ENCODE peak calls at places on chromosome 14, in ten cellular contexts. One of them, this sample, is unnamed.

GRCh38 chr14:99518441-99519346 is 37.5 kb downstream of the CCNK start:
- DNase-seq in PC-3: peak; percentile 77
- DNase-seq in H9: peak; percentile 83
- DNase-seq in endothelial cell of umbilical vein: peak; percentile 55
- DNase-seq in SK-N-SH: peak; percentile 94
- DNase-seq in mesendoderm: peak; percentile 63
- DNase-seq in fibroblast of lung: peak; percentile 25
- DNase-seq in neural progenitor cell: peak; percentile 71
- DNase-seq in neuronal stem cell: peak; percentile 65
- DNase-seq in mesenchymal stem cell: peak; percentile 64
- DNase-seq in this sample: peak; percentile 94

GRCh38 chr14:106185837-106186233 is 659.5 kb downstream of the TMEM121 start:
- DNase-seq in PC-3: no peak
- DNase-seq in H9: no peak
- DNase-seq in endothelial cell of umbilical vein: no peak
- DNase-seq in SK-N-SH: no peak
- DNase-seq in mesendoderm: no peak
- DNase-seq in fibroblast of lung: no peak
- DNase-seq in neural progenitor cell: no peak
- DNase-seq in neuronal stem cell: no peak
- DNase-seq in mesenchymal stem cell: no peak
- DNase-seq in this sample: no peak

GRCh38 chr14:100117026-100117425 is 42.4 kb downstream of the DEGS2 start:
- DNase-seq in PC-3: no peak
- DNase-seq in H9: no peak
- DNase-seq in endothelial cell of umbilical vein: no peak
- DNase-seq in SK-N-SH: no peak
- DNase-seq in mesendoderm: no peak
- DNase-seq in fibroblast of lung: no peak
- DNase-seq in neural progenitor cell: no peak
- DNase-seq in neuronal stem cell: no peak
- DNase-seq in mesenchymal stem cell: no peak
- DNase-seq in this sample: no peak

GRCh38 chr14:38255673-38256357 is at the start of gene CLEC14A:
- DNase-seq in PC-3: no peak
- DNase-seq in H9: peak; percentile 64
- DNase-seq in endothelial cell of umbilical vein: no peak
- DNase-seq in SK-N-SH: no peak
- DNase-seq in mesendoderm: peak; percentile 59
- DNase-seq in fibroblast of lung: peak; percentile 35
- DNase-seq in neural progenitor cell: peak; percentile 64
- DNase-seq in neuronal stem cell: no peak
- DNase-seq in mesenchymal stem cell: no peak
- DNase-seq in this sample: peak; percentile 84

GRCh38 chr14:98323850-98324249 is 948.1 kb downstream of the BCL11B start:
- DNase-seq in PC-3: no peak
- DNase-seq in H9: no peak
- DNase-seq in endothelial cell of umbilical vein: no peak
- DNase-seq in SK-N-SH: no peak
- DNase-seq in mesendoderm: no peak
- DNase-seq in fibroblast of lung: peak; percentile 86
- DNase-seq in neural progenitor cell: no peak
- DNase-seq in neuronal stem cell: no peak
- DNase-seq in mesenchymal stem cell: no peak
- DNase-seq in this sample: no peak

GRCh38 chr14:101228949-101229541 is 325.5 kb upstream of the RTL1 start:
- DNase-seq in PC-3: no peak
- DNase-seq in H9: peak; percentile 24
- DNase-seq in endothelial cell of umbilical vein: no peak
- DNase-seq in SK-N-SH: peak; percentile 71
- DNase-seq in mesendoderm: peak; percentile 33
- DNase-seq in fibroblast of lung: no peak
- DNase-seq in neural progenitor cell: no peak
- DNase-seq in neuronal stem cell: no peak
- DNase-seq in mesenchymal stem cell: no peak
- DNase-seq in this sample: peak; percentile 48

GRCh38 chr14:99684356-99684952 is 356 bp downstream of the CYP46A1 start:
- DNase-seq in PC-3: no peak
- DNase-seq in H9: no peak
- DNase-seq in endothelial cell of umbilical vein: no peak
- DNase-seq in SK-N-SH: no peak
- DNase-seq in mesendoderm: peak; percentile 32
- DNase-seq in fibroblast of lung: peak; percentile 26
- DNase-seq in neural progenitor cell: no peak
- DNase-seq in neuronal stem cell: no peak
- DNase-seq in mesenchymal stem cell: peak; percentile 37
- DNase-seq in this sample: no peak

GRCh38 chr14:83706555-83706954 is 1823.4 kb upstream of the FLRT2 start:
- DNase-seq in PC-3: no peak
- DNase-seq in H9: peak; percentile 78
- DNase-seq in endothelial cell of umbilical vein: peak; percentile 45
- DNase-seq in SK-N-SH: peak; percentile 1
- DNase-seq in mesendoderm: peak; percentile 82
- DNase-seq in fibroblast of lung: no peak
- DNase-seq in neural progenitor cell: peak; percentile 77
- DNase-seq in neuronal stem cell: peak; percentile 58
- DNase-seq in mesenchymal stem cell: no peak
- DNase-seq in this sample: peak; percentile 75

GRCh38 chr14:92922155-92922735 is 705 bp upstream of the CHGA start:
- DNase-seq in PC-3: no peak
- DNase-seq in H9: no peak
- DNase-seq in endothelial cell of umbilical vein: no peak
- DNase-seq in SK-N-SH: no peak
- DNase-seq in mesendoderm: no peak
- DNase-seq in fibroblast of lung: no peak
- DNase-seq in neural progenitor cell: no peak
- DNase-seq in neuronal stem cell: no peak
- DNase-seq in mesenchymal stem cell: no peak
- DNase-seq in this sample: no peak

GRCh38 chr14:34199585-34199984 is 248.7 kb upstream of the EGLN3 start:
- DNase-seq in PC-3: no peak
- DNase-seq in H9: no peak
- DNase-seq in endothelial cell of umbilical vein: no peak
- DNase-seq in SK-N-SH: no peak
- DNase-seq in mesendoderm: peak; percentile 11
- DNase-seq in fibroblast of lung: peak; percentile 99
- DNase-seq in neural progenitor cell: no peak
- DNase-seq in neuronal stem cell: no peak
- DNase-seq in mesenchymal stem cell: peak; percentile 65
- DNase-seq in this sample: no peak

GRCh38 chr14:37091651-37092050 is 80.8 kb downstream of the SLC25A21 start:
- DNase-seq in PC-3: no peak
- DNase-seq in H9: no peak
- DNase-seq in endothelial cell of umbilical vein: no peak
- DNase-seq in SK-N-SH: no peak
- DNase-seq in mesendoderm: no peak
- DNase-seq in fibroblast of lung: peak; percentile 59
- DNase-seq in neural progenitor cell: no peak
- DNase-seq in neuronal stem cell: no peak
- DNase-seq in mesenchymal stem cell: peak; percentile 6
- DNase-seq in this sample: no peak

GRCh38 chr14:35414365-35414764 is 9.8 kb upstream of the NFKBIA start:
- DNase-seq in PC-3: peak; percentile 41
- DNase-seq in H9: peak; percentile 49
- DNase-seq in endothelial cell of umbilical vein: peak; percentile 85
- DNase-seq in SK-N-SH: no peak
- DNase-seq in mesendoderm: peak; percentile 64
- DNase-seq in fibroblast of lung: peak; percentile 71
- DNase-seq in neural progenitor cell: no peak
- DNase-seq in neuronal stem cell: no peak
- DNase-seq in mesenchymal stem cell: no peak
- DNase-seq in this sample: no peak

GRCh38 chr14:102764220-102764671 is 13.0 kb upstream of the TRAF3 start:
- DNase-seq in PC-3: no peak
- DNase-seq in H9: no peak
- DNase-seq in endothelial cell of umbilical vein: no peak
- DNase-seq in SK-N-SH: no peak
- DNase-seq in mesendoderm: no peak
- DNase-seq in fibroblast of lung: no peak
- DNase-seq in neural progenitor cell: no peak
- DNase-seq in neuronal stem cell: no peak
- DNase-seq in mesenchymal stem cell: no peak
- DNase-seq in this sample: peak; percentile 43

GRCh38 chr14:54722791-54723432 is 156.0 kb downstream of the SAMD4A start:
- DNase-seq in PC-3: peak; percentile 79
- DNase-seq in H9: no peak
- DNase-seq in endothelial cell of umbilical vein: peak; percentile 47
- DNase-seq in SK-N-SH: no peak
- DNase-seq in mesendoderm: peak; percentile 58
- DNase-seq in fibroblast of lung: peak; percentile 50
- DNase-seq in neural progenitor cell: peak; percentile 56
- DNase-seq in neuronal stem cell: peak; percentile 9
- DNase-seq in mesenchymal stem cell: no peak
- DNase-seq in this sample: no peak

GRCh38 chr14:32940711-32941667 is 2.3 kb downstream of the NPAS3 start:
- DNase-seq in PC-3: no peak
- DNase-seq in H9: no peak
- DNase-seq in endothelial cell of umbilical vein: no peak
- DNase-seq in SK-N-SH: no peak
- DNase-seq in mesendoderm: no peak
- DNase-seq in fibroblast of lung: no peak
- DNase-seq in neural progenitor cell: no peak
- DNase-seq in neuronal stem cell: no peak
- DNase-seq in mesenchymal stem cell: no peak
- DNase-seq in this sample: no peak
- H3K9ac ChIP-seq in PC-3: no peak overlapping the region
- H3K9ac ChIP-seq in H9: no peak overlapping the region
- H3K9ac ChIP-seq in endothelial cell of umbilical vein: no peak overlapping the region
- H3K9ac ChIP-seq in SK-N-SH: no peak overlapping the region
- H3K9ac ChIP-seq in mesendoderm: no peak overlapping the region
- H3K9ac ChIP-seq in fibroblast of lung: no peak overlapping the region
- H3K9ac ChIP-seq in neural progenitor cell: no peak overlapping the region
- H3K9ac ChIP-seq in neuronal stem cell: no peak overlapping the region
- H3K9ac ChIP-seq in mesenchymal stem cell: peak overlapping the region; percentile 96
- H3K9ac ChIP-seq in this sample: no peak overlapping the region

GRCh38 chr14:94572637-94573303 is 8.5 kb upstream of the SERPINA5 start:
- DNase-seq in PC-3: no peak
- DNase-seq in H9: no peak
- DNase-seq in endothelial cell of umbilical vein: no peak
- DNase-seq in SK-N-SH: no peak
- DNase-seq in mesendoderm: no peak
- DNase-seq in fibroblast of lung: no peak
- DNase-seq in neural progenitor cell: no peak
- DNase-seq in neuronal stem cell: no peak
- DNase-seq in mesenchymal stem cell: no peak
- DNase-seq in this sample: no peak

GRCh38 chr14:94574336-94574735 is 6.9 kb upstream of the SERPINA5 start:
- DNase-seq in PC-3: no peak
- DNase-seq in H9: no peak
- DNase-seq in endothelial cell of umbilical vein: no peak
- DNase-seq in SK-N-SH: no peak
- DNase-seq in mesendoderm: no peak
- DNase-seq in fibroblast of lung: no peak
- DNase-seq in neural progenitor cell: no peak
- DNase-seq in neuronal stem cell: no peak
- DNase-seq in mesenchymal stem cell: no peak
- DNase-seq in this sample: no peak

GRCh38 chr14:94573706-94574105 is 7.5 kb upstream of the SERPINA5 start:
- DNase-seq in PC-3: no peak
- DNase-seq in H9: no peak
- DNase-seq in endothelial cell of umbilical vein: no peak
- DNase-seq in SK-N-SH: no peak
- DNase-seq in mesendoderm: no peak
- DNase-seq in fibroblast of lung: no peak
- DNase-seq in neural progenitor cell: no peak
- DNase-seq in neuronal stem cell: no peak
- DNase-seq in mesenchymal stem cell: no peak
- DNase-seq in this sample: no peak

GRCh38 chr14:94578712-94579111 is 2.5 kb upstream of the SERPINA5 start:
- DNase-seq in PC-3: no peak
- DNase-seq in H9: no peak
- DNase-seq in endothelial cell of umbilical vein: no peak
- DNase-seq in SK-N-SH: no peak
- DNase-seq in mesendoderm: no peak
- DNase-seq in fibroblast of lung: no peak
- DNase-seq in neural progenitor cell: no peak
- DNase-seq in neuronal stem cell: no peak
- DNase-seq in mesenchymal stem cell: no peak
- DNase-seq in this sample: no peak

GRCh38 chr14:94575730-94576585 is 5.3 kb upstream of the SERPINA5 start:
- DNase-seq in PC-3: no peak
- DNase-seq in H9: no peak
- DNase-seq in endothelial cell of umbilical vein: no peak
- DNase-seq in SK-N-SH: no peak
- DNase-seq in mesendoderm: no peak
- DNase-seq in fibroblast of lung: peak; percentile 96
- DNase-seq in neural progenitor cell: no peak
- DNase-seq in neuronal stem cell: no peak
- DNase-seq in mesenchymal stem cell: no peak
- DNase-seq in this sample: no peak
- H3K9ac ChIP-seq in PC-3: no peak overlapping the region
- H3K9ac ChIP-seq in H9: no peak overlapping the region
- H3K9ac ChIP-seq in endothelial cell of umbilical vein: no peak overlapping the region
- H3K9ac ChIP-seq in SK-N-SH: no peak overlapping the region
- H3K9ac ChIP-seq in mesendoderm: no peak overlapping the region
- H3K9ac ChIP-seq in fibroblast of lung: no peak overlapping the region
- H3K9ac ChIP-seq in neural progenitor cell: no peak overlapping the region
- H3K9ac ChIP-seq in neuronal stem cell: no peak overlapping the region
- H3K9ac ChIP-seq in mesenchymal stem cell: no peak overlapping the region
- H3K9ac ChIP-seq in this sample: no peak overlapping the region

DNA sequence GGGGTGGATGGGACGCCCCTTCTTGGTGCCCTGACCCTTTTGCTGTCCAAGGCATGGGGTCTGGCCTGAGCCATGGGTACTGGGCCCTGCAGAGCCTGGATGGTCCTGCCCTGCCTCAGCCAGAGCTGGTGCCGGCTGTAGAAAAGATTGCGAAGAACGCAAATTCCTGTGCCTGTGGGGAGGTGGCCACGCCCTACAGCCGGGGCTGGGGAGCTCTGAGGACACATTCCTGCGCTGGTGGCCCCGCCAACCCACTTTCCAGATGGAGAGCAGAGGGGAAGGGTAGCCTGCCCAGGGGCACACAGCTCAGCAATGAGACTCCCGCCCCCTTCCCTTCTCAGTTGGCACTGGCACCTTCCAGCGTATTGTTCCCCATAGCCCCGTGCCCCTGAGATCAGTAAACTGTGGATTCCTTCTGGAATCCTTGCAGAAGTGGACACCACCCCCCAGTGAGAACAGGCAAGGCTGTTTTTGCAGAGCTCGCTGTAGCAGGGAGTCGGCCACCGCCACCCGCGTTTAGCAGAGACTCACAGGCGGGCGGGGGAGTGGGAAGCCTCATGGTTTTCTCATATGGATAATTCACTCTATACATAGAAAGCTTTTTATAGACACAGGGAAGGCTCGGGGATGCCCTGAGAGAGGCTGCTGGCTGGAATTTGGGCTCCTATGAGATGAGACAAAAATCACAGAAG is 8.6 kb downstream of the INF2 start:
- DNase-seq in PC-3: no peak
- DNase-seq in H9: no peak
- DNase-seq in endothelial cell of umbilical vein: no peak
- DNase-seq in SK-N-SH: no peak
- DNase-seq in mesendoderm: peak; percentile 60
- DNase-seq in fibroblast of lung: peak; percentile 46
- DNase-seq in neural progenitor cell: peak; percentile 47
- DNase-seq in neuronal stem cell: no peak
- DNase-seq in mesenchymal stem cell: no peak
- DNase-seq in this sample: peak; percentile 60
- H3K9ac ChIP-seq in PC-3: no peak overlapping the region
- H3K9ac ChIP-seq in H9: no peak overlapping the region
- H3K9ac ChIP-seq in endothelial cell of umbilical vein: no peak overlapping the region
- H3K9ac ChIP-seq in SK-N-SH: no peak overlapping the region
- H3K9ac ChIP-seq in mesendoderm: no peak overlapping the region
- H3K9ac ChIP-seq in fibroblast of lung: no peak overlapping the region
- H3K9ac ChIP-seq in neural progenitor cell: no peak overlapping the region
- H3K9ac ChIP-seq in neuronal stem cell: no peak overlapping the region
- H3K9ac ChIP-seq in mesenchymal stem cell: peak overlapping the region; percentile 45
- H3K9ac ChIP-seq in this sample: no peak overlapping the region

GRCh38 chr14:74516451-74517155 is 23.0 kb downstream of the ISCA2 start:
- DNase-seq in PC-3: peak; percentile 39
- DNase-seq in H9: peak; percentile 67
- DNase-seq in endothelial cell of umbilical vein: no peak
- DNase-seq in SK-N-SH: no peak
- DNase-seq in mesendoderm: peak; percentile 87
- DNase-seq in fibroblast of lung: peak; percentile 53
- DNase-seq in neural progenitor cell: peak; percentile 27
- DNase-seq in neuronal stem cell: no peak
- DNase-seq in mesenchymal stem cell: peak; percentile 23
- DNase-seq in this sample: peak; percentile 87
- H3K9ac ChIP-seq in PC-3: no peak overlapping the region
- H3K9ac ChIP-seq in H9: no peak overlapping the region
- H3K9ac ChIP-seq in endothelial cell of umbilical vein: no peak overlapping the region
- H3K9ac ChIP-seq in SK-N-SH: no peak overlapping the region
- H3K9ac ChIP-seq in mesendoderm: no peak overlapping the region
- H3K9ac ChIP-seq in fibroblast of lung: no peak overlapping the region
- H3K9ac ChIP-seq in neural progenitor cell: no peak overlapping the region
- H3K9ac ChIP-seq in neuronal stem cell: no peak overlapping the region
- H3K9ac ChIP-seq in mesenchymal stem cell: no peak overlapping the region
- H3K9ac ChIP-seq in this sample: no peak overlapping the region